ENCODE peak calls at places on chromosomes 1 and 21, in five cellular contexts. One of them, this sample, is unnamed.

GRCh38 chr1:184399192-184399847 is 12.5 kb downstream of the C1orf21 start:
- DNase-seq in AG10803: no peak
- DNase-seq in brain pericyte: no peak
- DNase-seq in left lung: no peak
- DNase-seq in adipocyte: no peak
- DNase-seq in this sample: no peak

GRCh38 chr1:45974541-45975269 is 157.7 kb downstream of the PIK3R3 start:
- DNase-seq in left lung: no peak
- DNase-seq in adipocyte: peak
- DNase-seq in brain pericyte: no peak
- DNase-seq in AG10803: no peak
- DNase-seq in this sample: no peak

GRCh38 chr1:93079685-93080141 is 630 bp downstream of the MTF2 start:
- DNase-seq in brain pericyte: no peak
- DNase-seq in left lung: peak
- DNase-seq in adipocyte: peak
- DNase-seq in AG10803: no peak
- DNase-seq in this sample: no peak

GRCh38 chr1:92066321-92066720 is 8.9 kb downstream of the SETSIP start:
- DNase-seq in AG10803: no peak
- DNase-seq in brain pericyte: no peak
- DNase-seq in adipocyte: no peak
- DNase-seq in left lung: no peak
- DNase-seq in this sample: no peak

GRCh38 chr1:15966081-15966955 is 9.6 kb downstream of the ZBTB17 start:
- DNase-seq in adipocyte: peak
- DNase-seq in left lung: no peak
- DNase-seq in brain pericyte: no peak
- DNase-seq in AG10803: peak
- DNase-seq in this sample: no peak

GRCh38 chr1:231612393-231613089 is 14.0 kb upstream of the DISC1 start:
- DNase-seq in brain pericyte: no peak
- DNase-seq in AG10803: no peak
- DNase-seq in adipocyte: no peak
- DNase-seq in left lung: peak
- DNase-seq in this sample: no peak

GRCh38 chr1:87513270-87513669 is 184.6 kb downstream of the LMO4 start:
- DNase-seq in AG10803: no peak
- DNase-seq in adipocyte: no peak
- DNase-seq in brain pericyte: no peak
- DNase-seq in left lung: no peak
- DNase-seq in this sample: no peak

GRCh38 chr1:115117303-115117702 is 28.0 kb upstream of the TSPAN2 start:
- DNase-seq in brain pericyte: no peak
- DNase-seq in AG10803: no peak
- DNase-seq in left lung: no peak
- DNase-seq in adipocyte: no peak
- DNase-seq in this sample: no peak

GRCh38 chr1:202270871-202271326 is 70.8 kb downstream of the UBE2T start:
- DNase-seq in adipocyte: no peak
- DNase-seq in left lung: no peak
- DNase-seq in AG10803: no peak
- DNase-seq in brain pericyte: no peak
- DNase-seq in this sample: no peak

GRCh38 chr1:111507411-111508201 is 4.2 kb upstream of the ADORA3 start:
- DNase-seq in brain pericyte: no peak
- DNase-seq in AG10803: peak
- DNase-seq in adipocyte: no peak
- DNase-seq in left lung: peak
- DNase-seq in this sample: peak

GRCh38 chr1:200179126-200179780 is 151.7 kb downstream of the NR5A2 start:
- DNase-seq in brain pericyte: peak
- DNase-seq in adipocyte: peak
- DNase-seq in AG10803: peak
- DNase-seq in left lung: no peak
- DNase-seq in this sample: no peak

GRCh38 chr1:27116697-27117096 is 38.2 kb downstream of the SLC9A1 start:
- DNase-seq in brain pericyte: no peak
- DNase-seq in AG10803: peak
- DNase-seq in adipocyte: peak
- DNase-seq in left lung: no peak
- DNase-seq in this sample: no peak

GRCh38 chr1:199124351-199124750 is 485.5 kb downstream of the PTPRC start:
- DNase-seq in adipocyte: no peak
- DNase-seq in left lung: no peak
- DNase-seq in brain pericyte: no peak
- DNase-seq in AG10803: no peak
- DNase-seq in this sample: no peak

GRCh38 chr1:36151845-36152203 is 2.5 kb upstream of the TRAPPC3 start:
- DNase-seq in AG10803: no peak
- DNase-seq in brain pericyte: no peak
- DNase-seq in left lung: peak
- DNase-seq in adipocyte: peak
- DNase-seq in this sample: no peak

GRCh38 chr1:147787765-147788164 is 27.4 kb upstream of the GJA5 start:
- DNase-seq in brain pericyte: no peak
- DNase-seq in AG10803: no peak
- DNase-seq in left lung: no peak
- DNase-seq in adipocyte: no peak
- DNase-seq in this sample: no peak

GRCh38 chr1:125086611-125087010 is 3901.8 kb downstream of the SRGAP2C start:
- DNase-seq in left lung: no peak
- DNase-seq in AG10803: no peak
- DNase-seq in adipocyte: no peak
- DNase-seq in brain pericyte: no peak
- DNase-seq in this sample: no peak

GRCh38 chr1:204989266-204990058 is 53.5 kb upstream of the CNTN2 start:
- DNase-seq in adipocyte: peak
- DNase-seq in AG10803: peak
- DNase-seq in left lung: peak
- DNase-seq in brain pericyte: peak
- DNase-seq in this sample: peak

GRCh38 chr1:36123357-36123756 is 1.7 kb downstream of the COL8A2 start:
- DNase-seq in left lung: no peak
- DNase-seq in AG10803: peak
- DNase-seq in adipocyte: no peak
- DNase-seq in brain pericyte: no peak
- DNase-seq in this sample: no peak

GRCh38 chr1:109777980-109778625 is 14.4 kb upstream of the EPS8L3 start:
- DNase-seq in AG10803: no peak
- DNase-seq in adipocyte: no peak
- DNase-seq in left lung: peak
- DNase-seq in brain pericyte: no peak
- DNase-seq in this sample: no peak

GRCh38 chr1:172351761-172352161 is 68.7 kb upstream of the C1orf105 start:
- DNase-seq in left lung: no peak
- DNase-seq in adipocyte: peak
- DNase-seq in brain pericyte: no peak
- DNase-seq in AG10803: peak
- DNase-seq in this sample: no peak

GRCh38 chr1:39666772-39667171 is 5.1 kb downstream of the NT5C1A start:
- DNase-seq in adipocyte: no peak
- DNase-seq in brain pericyte: no peak
- DNase-seq in AG10803: no peak
- DNase-seq in left lung: no peak
- DNase-seq in this sample: no peak

GRCh38 chr21:45142469-45142868 is 68.1 kb downstream of the ADARB1 start:
- DNase-seq in adipocyte: peak
- DNase-seq in left lung: no peak
- DNase-seq in AG10803: peak
- DNase-seq in brain pericyte: peak
- DNase-seq in this sample: no peak

GRCh38 chr1:76379506-76379905 is 305.0 kb downstream of the ST6GALNAC3 start:
- DNase-seq in left lung: no peak
- DNase-seq in adipocyte: peak
- DNase-seq in AG10803: no peak
- DNase-seq in brain pericyte: no peak
- DNase-seq in this sample: no peak

GRCh38 chr1:242030071-242030470 is 31.2 kb upstream of the MAP1LC3C start:
- DNase-seq in adipocyte: no peak
- DNase-seq in AG10803: no peak
- DNase-seq in left lung: no peak
- DNase-seq in brain pericyte: no peak
- DNase-seq in this sample: no peak

GRCh38 chr1:235758931-235759330 is 107.8 kb downstream of the LYST start:
- DNase-seq in left lung: no peak
- DNase-seq in adipocyte: no peak
- DNase-seq in brain pericyte: no peak
- DNase-seq in AG10803: no peak
- DNase-seq in this sample: no peak

GRCh38 chr1:231272880-231273279 is 31.9 kb downstream of the GNPAT start:
- DNase-seq in AG10803: no peak
- DNase-seq in adipocyte: peak
- DNase-seq in left lung: peak
- DNase-seq in brain pericyte: no peak
- DNase-seq in this sample: no peak